ENCODE peak calls at places on chromosomes 5 and 9, in seven cellular contexts. Q, F, K, D, B, L and N are unnamed samples.

GRCh38 chr5:102152906-102153787 is 142.9 kb downstream of the SLCO4C1 start:
- DNase-seq in D (peak; percentile 82), K (peak; percentile 19), Q (no peak), F (no peak), L (no peak), B (no peak), N (no peak)

GRCh38 chr9:72650206-72650605 is 128.8 kb downstream of the TMC1 start:
- DNase-seq in B (no peak), L (no peak), Q (no peak), F (no peak), K (no peak), D (no peak), N (no peak)

GRCh38 chr5:117318528-117318927 is 743.9 kb upstream of the SEMA6A start:
- DNase-seq in D (no peak), Q (no peak), F (no peak), B (no peak), K (no peak), L (no peak), N (no peak)

GRCh38 chr9:91785403-91785917 is 164.6 kb downstream of the ROR2 start:
- DNase-seq in F (no peak), Q (no peak), D (no peak), L (no peak), B (no peak), K (no peak), N (no peak)

GRCh38 chr5:65926276-65926761 is at the start of gene ERBIN:
- DNase-seq in F (no peak), D (peak; percentile 81), K (peak; percentile 90), L (peak; percentile 92), Q (no peak), B (peak; percentile 68), N (peak; percentile 90)

GRCh38 chr5:96336351-96336985 is 96.6 kb downstream of the PCSK1 start:
- DNase-seq in K (peak; percentile 97), B (peak; percentile 79), D (peak; percentile 87), Q (no peak), F (peak; percentile 86), L (no peak), N (peak; percentile 92)

GRCh38 chr9:125867752-125868400 is 120.7 kb downstream of the PBX3 start:
- DNase-seq in D (no peak), B (no peak), Q (no peak), F (no peak), L (no peak), K (peak; percentile 73), N (peak; percentile 83)

GRCh38 chr5:6436715-6437340 is 11.8 kb upstream of the UBE2QL1 start:
- DNase-seq in B (peak; percentile 15), Q (no peak), L (no peak), K (peak; percentile 25), F (no peak), D (no peak), N (no peak)

GRCh38 chr9:131095666-131096489 is 453 bp upstream of the AIF1L start:
- DNase-seq in K (no peak), L (peak; percentile 68), F (no peak), D (peak; percentile 9), B (no peak), Q (no peak), N (peak; percentile 51)

GRCh38 chr9:91803143-91803940 is 146.7 kb downstream of the ROR2 start:
- DNase-seq in K (peak; percentile 79), B (peak; percentile 76), D (no peak), L (no peak), F (no peak), Q (no peak), N (no peak)

GRCh38 chr5:137792291-137792690 is 38.1 kb upstream of the HNRNPA0 start:
- DNase-seq in B (no peak), F (no peak), D (no peak), L (no peak), K (no peak), Q (no peak), N (no peak)

GRCh38 chr9:104868303-104868686 is 59.7 kb downstream of the ABCA1 start:
- DNase-seq in K (no peak), D (no peak), Q (no peak), B (no peak), F (no peak), L (no peak), N (no peak)

GRCh38 chr5:136159457-136159856 is 26.8 kb downstream of the SMAD5 start:
- DNase-seq in Q (no peak), D (no peak), L (no peak), F (peak; percentile 22), B (no peak), K (peak; percentile 45), N (no peak)

GRCh38 chr9:37406603-37407401 is 15.7 kb upstream of the GRHPR start:
- DNase-seq in B (no peak), F (no peak), D (no peak), Q (no peak), K (no peak), L (no peak), N (no peak)

GRCh38 chr9:134732392-134733110 is 90.9 kb downstream of the COL5A1 start:
- DNase-seq in D (no peak), L (peak; percentile 64), B (no peak), K (peak; percentile 28), Q (no peak), F (no peak), N (no peak)

GRCh38 chr5:161169776-161170175 is 317.8 kb upstream of the ATP10B start:
- DNase-seq in B (no peak), L (no peak), Q (no peak), F (no peak), K (no peak), D (no peak), N (no peak)

GRCh38 chr9:12760758-12761157 is 14.1 kb upstream of the LURAP1L start:
- DNase-seq in L (no peak), B (no peak), Q (no peak), F (no peak), D (no peak), K (no peak), N (no peak)

GRCh38 chr5:138650196-138650595 is 75.0 kb upstream of the HSPA9 start:
- DNase-seq in B (no peak), L (no peak), F (no peak), K (no peak), D (no peak), Q (no peak), N (no peak)

GRCh38 chr5:158700997-158701391 is 398.7 kb downstream of the EBF1 start:
- DNase-seq in K (no peak), Q (no peak), F (no peak), B (no peak), L (no peak), D (no peak), N (no peak)

GRCh38 chr5:78467744-78468357 is 107.4 kb downstream of the SCAMP1 start:
- DNase-seq in K (peak; percentile 81), D (peak; percentile 55), L (no peak), F (peak; percentile 31), Q (peak; percentile 3), B (peak; percentile 37), N (peak; percentile 67)

GRCh38 chr9:95053611-95054440 is 263.7 kb downstream of the FANCC start:
- DNase-seq in B (no peak), L (no peak), Q (no peak), D (no peak), K (peak; percentile 30), F (no peak), N (no peak)

GRCh38 chr5:176644294-176644693 is 3.0 kb upstream of the TSPAN17 start:
- DNase-seq in Q (no peak), K (no peak), D (no peak), B (no peak), L (peak; percentile 7), F (no peak), N (no peak)

GRCh38 chr5:69364414-69364813 is 4.9 kb downstream of the AK6 start:
- DNase-seq in K (peak; percentile 54), B (peak; percentile 20), F (no peak), L (no peak), Q (no peak), D (peak; percentile 21), N (no peak)

GRCh38 chr9:91495450-91495849 is 71.8 kb upstream of the NFIL3 start:
- DNase-seq in D (no peak), F (peak; percentile 94), K (peak; percentile 97), B (peak; percentile 97), L (no peak), Q (no peak), N (no peak)

GRCh38 chr9:107309271-107309670 is 26.2 kb downstream of the RAD23B start:
- DNase-seq in B (no peak), K (no peak), D (peak; percentile 38), F (no peak), L (no peak), Q (peak; percentile 25), N (no peak)

GRCh38 chr5:73299665-73300435 is 126.9 kb downstream of the TMEM174 start:
- DNase-seq in D (no peak), L (no peak), B (no peak), K (peak; percentile 58), F (no peak), Q (no peak), N (no peak)

GRCh38 chr5:150511641-150512367 is 3.9 kb downstream of the NDST1 start:
- DNase-seq in B (peak; percentile 48), D (no peak), L (no peak), Q (no peak), F (no peak), K (peak; percentile 58), N (no peak)

GRCh38 chr5:155530046-155530445 is 516.5 kb downstream of the KIF4B start:
- DNase-seq in D (peak; percentile 49), Q (no peak), B (no peak), F (no peak), K (no peak), L (no peak), N (no peak)

GRCh38 chr5:159797566-159797965 is 118.7 kb upstream of the ADRA1B start:
- DNase-seq in K (no peak), L (no peak), Q (no peak), F (no peak), D (no peak), B (no peak), N (no peak)

GRCh38 chr5:107502711-107503110 is 168.0 kb downstream of the EFNA5 start:
- DNase-seq in Q (no peak), D (no peak), L (no peak), K (no peak), F (no peak), B (no peak), N (no peak)

GRCh38 chr5:143404416-143405062 is 1.1 kb upstream of the NR3C1 start:
- DNase-seq in Q (no peak), D (peak; percentile 94), L (peak; percentile 92), F (no peak), B (peak; percentile 86), K (peak; percentile 96), N (peak; percentile 80)

GRCh38 chr5:159657766-159658165 is 258.5 kb upstream of the ADRA1B start:
- DNase-seq in F (no peak), D (no peak), K (no peak), Q (no peak), B (no peak), L (no peak), N (no peak)

GRCh38 chr5:173920866-173921265 is 32.7 kb downstream of the CPEB4 start:
- DNase-seq in Q (no peak), D (no peak), B (no peak), K (peak; percentile 26), F (no peak), L (no peak), N (no peak)

GRCh38 chr5:59709833-59710232 is 183.7 kb downstream of the PDE4D start:
- DNase-seq in K (peak; percentile 92), Q (no peak), F (peak; percentile 76), D (no peak), L (no peak), B (peak; percentile 77), N (peak; percentile 81)

GRCh38 chr9:97900103-97900737 is 22.1 kb downstream of the TRMO start:
- DNase-seq in K (peak; percentile 50), Q (no peak), D (no peak), F (no peak), L (no peak), B (peak; percentile 72), N (no peak)

GRCh38 chr5:178068293-178068692 is 45.0 kb upstream of the N4BP3 start:
- DNase-seq in L (no peak), D (no peak), Q (no peak), F (no peak), B (no peak), K (no peak), N (no peak)

GRCh38 chr5:124652514-124652819 is 94.0 kb downstream of the ZNF608 start:
- DNase-seq in F (no peak), D (no peak), L (no peak), B (no peak), K (no peak), Q (no peak), N (no peak)

GRCh38 chr5:94174748-94175411 is 433.5 kb upstream of the POU5F2 start:
- DNase-seq in K (peak; percentile 53), L (no peak), Q (no peak), F (peak; percentile 19), B (peak; percentile 75), D (no peak), N (no peak)